ENCODE peak calls at places on chromosomes 4 and X, in five cellular contexts. T is upper lobe of right lung, S is tibial nerve, B is psoas muscle, N is IMR-90. O is an unnamed sample.
A peak's percentile ranks its signal among the peaks of the same experiment; 100 is the strongest.

GRCh38 chr4:176044589-176044951 is 21.1 kb upstream of the WDR17 start:
- DNase-seq in T (no peak), S (no peak), B (no peak), N (peak; percentile 8), O (no peak)

GRCh38 chr4:75497133-75497532 is 17.1 kb downstream of the RCHY1 start:
- DNase-seq in T (no peak), S (no peak), B (no peak), N (peak; percentile 59), O (no peak)

GRCh38 chr4:38166082-38166481 is 205.9 kb downstream of the PTTG2 start:
- DNase-seq in T (no peak), S (no peak), B (no peak), N (no peak), O (no peak)

GRCh38 chr4:176393306-176394013 is 73.7 kb downstream of the SPCS3 start:
- DNase-seq in T (no peak), S (no peak), B (no peak), N (peak; percentile 58), O (no peak)

GRCh38 chr4:35963383-35963782 is 280.9 kb downstream of the ARAP2 start:
- DNase-seq in T (no peak), S (no peak), B (no peak), N (no peak), O (no peak)

GRCh38 chrX:132651411-132652086 is 162.7 kb upstream of the MBNL3 start:
- DNase-seq in T (no peak), S (no peak), B (no peak), N (peak; percentile 2), O (no peak)

GRCh38 chr4:162683659-162684370 is 482.9 kb downstream of the NAF1 start:
- DNase-seq in T (no peak), S (no peak), B (no peak), N (no peak), O (no peak)

GRCh38 chr4:122715221-122715620 is 17.3 kb upstream of the BBS12 start:
- DNase-seq in T (no peak), S (no peak), B (no peak), N (no peak), O (no peak)

GRCh38 chr4:113534698-113535097 is 226.8 kb downstream of the CAMK2D start:
- DNase-seq in T (no peak), S (no peak), B (no peak), N (peak; percentile 73), O (no peak)

GRCh38 chrX:114365045-114365834 is 218.6 kb upstream of the HTR2C start:
- DNase-seq in T (no peak), S (no peak), B (no peak), N (no peak), O (no peak)

GRCh38 chr4:159389756-159390155 is 286.9 kb downstream of the RAPGEF2 start:
- DNase-seq in T (no peak), S (no peak), B (no peak), N (no peak), O (no peak)

GRCh38 chr4:121696641-121697461 is at the start of gene ANXA5:
- DNase-seq in T (peak; percentile 96), S (peak; percentile 68), B (peak; percentile 92), N (peak; percentile 88), O (peak; percentile 91)

GRCh38 chr4:118350961-118351360 is 1.8 kb downstream of the PRSS12 start:
- DNase-seq in T (no peak), S (no peak), B (no peak), N (no peak), O (no peak)

GRCh38 chr4:65798498-65799127 is 128.3 kb upstream of the EPHA5 start:
- DNase-seq in T (no peak), S (no peak), B (no peak), N (no peak), O (no peak)

GRCh38 chr4:36841583-36842326 is 402.8 kb upstream of the NWD2 start:
- DNase-seq in T (no peak), S (no peak), B (no peak), N (no peak), O (no peak)

GRCh38 chr4:44927361-44928061 is 201.2 kb upstream of the GNPDA2 start:
- DNase-seq in T (no peak), S (no peak), B (no peak), N (peak; percentile 14), O (no peak)

GRCh38 chrX:55342533-55343501 is 78.1 kb upstream of the PAGE3 start:
- DNase-seq in T (no peak), S (no peak), B (no peak), N (no peak), O (no peak)

GRCh38 chr4:180106122-180106521 is 2137.1 kb upstream of the TENM3 start:
- DNase-seq in T (no peak), S (no peak), B (no peak), N (peak; percentile 23), O (no peak)

GRCh38 chr4:184396001-184396400 is 78.3 kb downstream of the IRF2 start:
- DNase-seq in T (no peak), S (no peak), B (no peak), N (no peak), O (no peak)

GRCh38 chrX:150362599-150363481 is at the start of gene MAMLD1:
- DNase-seq in T (peak; percentile 82), S (peak; percentile 56), B (peak; percentile 78), N (peak; percentile 84), O (peak; percentile 84)

GRCh38 chr4:113505057-113505456 is 256.5 kb downstream of the CAMK2D start:
- DNase-seq in T (no peak), S (no peak), B (no peak), N (no peak), O (no peak)

GRCh38 chr4:28755081-28755480 is 1894.4 kb downstream of the STIM2 start:
- DNase-seq in T (no peak), S (no peak), B (no peak), N (no peak), O (no peak)

GRCh38 chrX:79400618-79401017 is 33.5 kb upstream of the ITM2A start:
- DNase-seq in T (no peak), S (no peak), B (no peak), N (no peak), O (no peak)

GRCh38 chr4:145935253-145936141 is 3.1 kb downstream of the ZNF827 start:
- DNase-seq in T (no peak), S (no peak), B (peak; percentile 31), N (no peak), O (peak; percentile 54)

GRCh38 chr4:53507671-53508286 is 83.5 kb downstream of the LNX1 start:
- DNase-seq in T (no peak), S (peak; percentile 49), B (peak; percentile 74), N (peak; percentile 48), O (no peak)

GRCh38 chr4:64780664-64781063 is 371.4 kb upstream of the TECRL start:
- DNase-seq in T (no peak), S (no peak), B (no peak), N (no peak), O (no peak)

GRCh38 chrX:14501312-14501711 is 28.0 kb upstream of the GLRA2 start:
- DNase-seq in T (no peak), S (no peak), B (no peak), N (no peak), O (no peak)

GRCh38 chrX:105553118-105553517 is 269.2 kb upstream of the NRK start:
- DNase-seq in T (no peak), S (no peak), B (no peak), N (no peak), O (no peak)

DNA sequence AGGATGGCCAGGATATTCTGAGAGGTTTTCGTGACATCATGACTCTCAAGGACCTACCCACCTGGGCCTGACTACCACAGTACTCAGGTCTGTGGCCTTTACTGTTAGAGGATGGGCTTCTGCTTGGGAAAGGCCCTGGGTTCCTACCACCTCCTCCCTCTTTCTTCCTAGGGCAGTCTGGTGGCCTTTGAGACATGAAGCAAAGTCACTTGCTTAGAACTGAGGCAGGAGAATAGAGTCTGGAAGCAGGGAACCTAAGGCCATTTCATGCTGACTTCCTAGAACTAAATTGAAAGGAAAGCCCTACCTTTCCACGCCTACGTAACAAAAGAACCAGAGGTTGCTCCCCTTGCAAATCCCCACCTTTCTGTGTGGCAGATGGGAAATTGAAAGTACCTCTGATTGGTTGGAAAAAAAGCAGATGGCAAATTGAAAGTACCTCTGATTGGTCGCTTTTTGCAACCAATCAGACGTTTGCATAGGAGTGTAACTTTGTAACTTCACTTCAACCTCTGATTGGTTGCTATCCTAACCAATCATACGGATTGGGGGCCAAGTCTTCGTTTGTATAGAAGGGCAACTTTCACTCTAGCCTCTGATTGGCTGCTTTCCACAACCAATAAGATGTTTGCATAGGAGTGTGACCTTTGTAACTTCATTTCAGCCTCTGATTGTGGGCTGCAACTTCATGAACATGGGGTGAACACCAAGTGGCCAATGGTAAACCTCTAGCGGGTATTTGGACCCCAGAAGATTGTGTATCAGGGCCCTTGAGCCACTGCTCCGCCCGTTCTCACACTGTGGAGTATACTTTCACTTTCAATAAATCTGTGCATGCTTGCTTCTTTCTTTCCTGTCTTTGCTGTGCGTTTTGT is 9.9 kb upstream of the AKAP14 start:
- DNase-seq in T (no peak), S (no peak), B (no peak), N (peak; percentile 13), O (no peak)
- H3K4me3 ChIP-seq in T (no peak overlapping the region), S (no peak overlapping the region), B (no peak overlapping the region), N (no peak overlapping the region), O (no peak overlapping the region)

GRCh38 chr4:89303177-89303576 is 4.4 kb downstream of the GPRIN3 start:
- DNase-seq in T (peak; percentile 59), S (no peak), B (no peak), N (no peak), O (no peak)
- H3K4me1 ChIP-seq in T (peaks cover 22% of the 10 kb centered on the region), S (peaks cover 8% of the 10 kb centered on the region), B (no peaks in the 10 kb centered on the region), N (peaks cover 2% of the 10 kb centered on the region), O (no peaks in the 10 kb centered on the region)

DNA sequence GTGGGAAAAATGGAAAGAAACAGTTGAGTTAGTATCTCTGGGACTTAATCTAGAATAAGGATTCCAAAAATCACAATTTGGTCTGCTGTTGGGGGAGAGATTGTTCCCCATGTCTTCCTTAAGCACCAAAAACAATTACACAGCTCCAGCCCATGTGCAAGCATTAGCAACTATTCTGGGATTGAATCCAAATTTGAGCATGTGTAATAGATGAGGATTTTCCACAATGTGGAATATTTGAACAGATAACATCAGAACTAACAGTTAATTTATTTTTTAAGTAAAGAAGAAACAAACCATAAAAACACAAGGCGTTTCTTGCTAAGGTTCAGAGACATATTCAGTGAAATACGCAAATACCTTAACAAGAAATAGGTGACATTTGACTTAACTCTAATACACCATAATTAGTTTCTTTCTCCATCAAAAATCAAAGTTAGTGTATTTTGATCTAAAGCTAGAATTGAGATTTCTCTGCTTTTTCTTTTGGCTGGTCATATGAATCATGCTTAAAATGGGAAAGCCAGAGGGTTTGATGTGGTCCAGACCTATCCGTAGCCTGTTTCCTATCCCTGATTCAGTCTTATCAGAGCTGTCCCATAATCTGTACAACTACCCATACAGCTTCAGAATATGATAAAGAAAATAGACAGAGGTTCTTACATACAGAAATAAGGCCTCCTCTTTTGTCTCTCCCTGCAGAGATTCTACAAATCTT is 413.4 kb downstream of the PACRGL start:
- DNase-seq in T (no peak), S (no peak), B (no peak), N (no peak), O (no peak)
- H3K4me3 ChIP-seq in T (no peak overlapping the region), S (no peak overlapping the region), B (no peak overlapping the region), N (no peak overlapping the region), O (no peak overlapping the region)

GRCh38 chr4:3311095-3311372 is 18.2 kb downstream of the RGS12 start:
- DNase-seq in T (peak; percentile 51), S (no peak), B (no peak), N (no peak), O (peak; percentile 47)

GRCh38 chr4:3312362-3312761 is 19.5 kb downstream of the RGS12 start:
- DNase-seq in T (peak; percentile 21), S (no peak), B (no peak), N (no peak), O (no peak)

GRCh38 chr4:3313139-3313538 is 20.3 kb downstream of the RGS12 start:
- DNase-seq in T (peak; percentile 17), S (no peak), B (no peak), N (no peak), O (no peak)

GRCh38 chr4:3310301-3311094 is 17.7 kb downstream of the RGS12 start:
- DNase-seq in T (peak; percentile 51), S (no peak), B (no peak), N (no peak), O (peak; percentile 27)

GRCh38 chr4:3311489-3312171 is 18.8 kb downstream of the RGS12 start:
- DNase-seq in T (peak; percentile 38), S (no peak), B (no peak), N (peak; percentile 4), O (no peak)
- H3K4me1 ChIP-seq in T (peaks cover 9% of the 10 kb centered on the region), S (no peaks in the 10 kb centered on the region), B (peaks cover 11% of the 10 kb centered on the region), N (no peaks in the 10 kb centered on the region), O (peaks cover 19% of the 10 kb centered on the region)